ENCODE peak calls at places on chromosomes 4 and X, in six cellular contexts. D, L, Y, C, S and V are unnamed samples.

GRCh38 chr4:38723114-38723513 is 59.1 kb downstream of the KLF3 start:
- DNase-seq in S (no peak), Y (no peak), D (no peak), C (no peak), L (no peak), V (no peak)

GRCh38 chrX:20989361-20989760 is 384.9 kb upstream of the CNKSR2 start:
- DNase-seq in Y (peak; percentile 0), L (no peak), C (no peak), D (no peak), S (no peak), V (no peak)

GRCh38 chr4:150119492-150119891 is 41.2 kb downstream of the DCLK2 start:
- DNase-seq in S (no peak), C (no peak), D (no peak), L (no peak), Y (peak; percentile 67), V (no peak)

GRCh38 chr4:183343730-183344129 is 21.5 kb upstream of the CLDN24 start:
- DNase-seq in L (no peak), C (no peak), S (no peak), Y (no peak), D (no peak), V (no peak)

GRCh38 chr4:180695851-180696250 is 1547.4 kb upstream of the TENM3 start:
- DNase-seq in D (no peak), L (no peak), S (no peak), Y (peak; percentile 13), C (no peak), V (no peak)

GRCh38 chr4:87566276-87566675 is 37.1 kb upstream of the SPARCL1 start:
- DNase-seq in C (no peak), D (no peak), L (peak; percentile 7), S (no peak), Y (no peak), V (no peak)

GRCh38 chr4:53490965-53491622 is 100.2 kb downstream of the LNX1 start:
- DNase-seq in Y (peak; percentile 76), D (peak; percentile 15), C (no peak), L (peak; percentile 57), S (peak; percentile 35), V (no peak)

GRCh38 chr4:152109585-152110509 is 349.0 kb upstream of the GATB start:
- DNase-seq in D (peak; percentile 37), C (no peak), S (peak; percentile 19), L (peak; percentile 69), Y (peak; percentile 5), V (no peak)